ENCODE peak calls at places on chromosomes 4 and X, in nine cellular contexts. One of them, this sample, is unnamed.

GRCh38 chr4:166527500-166527899 is 654.5 kb downstream of the TLL1 start:
- DNase-seq in HepG2: no peak
- DNase-seq in spleen: no peak
- DNase-seq in ascending aorta: no peak
- DNase-seq in left ventricle myocardium inferior: no peak
- DNase-seq in endothelial cell of umbilical vein: no peak
- DNase-seq in mammary epithelial cell: peak; percentile 3
- DNase-seq in cardiac muscle cell: no peak
- DNase-seq in upper lobe of left lung: no peak
- DNase-seq in this sample: no peak

GRCh38 chr4:188986271-188986689 is 847.0 kb downstream of the TRIML1 start:
- DNase-seq in HepG2: peak; percentile 1
- DNase-seq in spleen: no peak
- DNase-seq in ascending aorta: no peak
- DNase-seq in left ventricle myocardium inferior: no peak
- DNase-seq in endothelial cell of umbilical vein: no peak
- DNase-seq in mammary epithelial cell: peak; percentile 89
- DNase-seq in cardiac muscle cell: no peak
- DNase-seq in upper lobe of left lung: no peak
- DNase-seq in this sample: no peak

GRCh38 chr4:165580379-165580905 is 201.6 kb downstream of the CPE start:
- DNase-seq in HepG2: no peak
- DNase-seq in spleen: no peak
- DNase-seq in ascending aorta: peak; percentile 65
- DNase-seq in left ventricle myocardium inferior: no peak
- DNase-seq in endothelial cell of umbilical vein: peak; percentile 85
- DNase-seq in mammary epithelial cell: peak; percentile 100
- DNase-seq in cardiac muscle cell: peak; percentile 42
- DNase-seq in upper lobe of left lung: no peak
- DNase-seq in this sample: no peak

GRCh38 chr4:100340534-100341364 is 150.5 kb upstream of the DDIT4L start:
- DNase-seq in HepG2: no peak
- DNase-seq in spleen: no peak
- DNase-seq in ascending aorta: no peak
- DNase-seq in left ventricle myocardium inferior: no peak
- DNase-seq in endothelial cell of umbilical vein: no peak
- DNase-seq in mammary epithelial cell: no peak
- DNase-seq in cardiac muscle cell: no peak
- DNase-seq in upper lobe of left lung: no peak
- DNase-seq in this sample: no peak

GRCh38 chr4:25351777-25352421 is 25.2 kb upstream of the ANAPC4 start:
- DNase-seq in HepG2: no peak
- DNase-seq in spleen: no peak
- DNase-seq in ascending aorta: no peak
- DNase-seq in left ventricle myocardium inferior: no peak
- DNase-seq in endothelial cell of umbilical vein: peak; percentile 27
- DNase-seq in mammary epithelial cell: peak; percentile 42
- DNase-seq in cardiac muscle cell: no peak
- DNase-seq in upper lobe of left lung: no peak
- DNase-seq in this sample: no peak

GRCh38 chr4:12724520-12724919 is 759.6 kb downstream of the RAB28 start:
- DNase-seq in HepG2: peak; percentile 3
- DNase-seq in spleen: no peak
- DNase-seq in ascending aorta: no peak
- DNase-seq in left ventricle myocardium inferior: no peak
- DNase-seq in endothelial cell of umbilical vein: peak; percentile 15
- DNase-seq in mammary epithelial cell: no peak
- DNase-seq in cardiac muscle cell: peak; percentile 20
- DNase-seq in upper lobe of left lung: no peak
- DNase-seq in this sample: no peak

GRCh38 chr4:113905301-113905700 is 74.1 kb downstream of the ARSJ start:
- DNase-seq in HepG2: no peak
- DNase-seq in spleen: no peak
- DNase-seq in ascending aorta: no peak
- DNase-seq in left ventricle myocardium inferior: no peak
- DNase-seq in endothelial cell of umbilical vein: no peak
- DNase-seq in mammary epithelial cell: no peak
- DNase-seq in cardiac muscle cell: no peak
- DNase-seq in upper lobe of left lung: no peak
- DNase-seq in this sample: no peak

GRCh38 chrX:115503099-115503498 is 57.9 kb upstream of the PLS3 start:
- DNase-seq in HepG2: no peak
- DNase-seq in spleen: no peak
- DNase-seq in ascending aorta: no peak
- DNase-seq in left ventricle myocardium inferior: no peak
- DNase-seq in endothelial cell of umbilical vein: no peak
- DNase-seq in mammary epithelial cell: no peak
- DNase-seq in cardiac muscle cell: peak; percentile 62
- DNase-seq in upper lobe of left lung: no peak
- DNase-seq in this sample: no peak

GRCh38 chr4:102757681-102758080 is 3.1 kb downstream of the MANBA start:
- DNase-seq in HepG2: peak; percentile 71
- DNase-seq in spleen: no peak
- DNase-seq in ascending aorta: no peak
- DNase-seq in left ventricle myocardium inferior: no peak
- DNase-seq in endothelial cell of umbilical vein: no peak
- DNase-seq in mammary epithelial cell: no peak
- DNase-seq in cardiac muscle cell: no peak
- DNase-seq in upper lobe of left lung: no peak
- DNase-seq in this sample: no peak

GRCh38 chrX:2974946-2975345 is 31.4 kb upstream of the ARSH start:
- DNase-seq in HepG2: no peak
- DNase-seq in spleen: no peak
- DNase-seq in ascending aorta: no peak
- DNase-seq in left ventricle myocardium inferior: no peak
- DNase-seq in endothelial cell of umbilical vein: no peak
- DNase-seq in mammary epithelial cell: no peak
- DNase-seq in cardiac muscle cell: no peak
- DNase-seq in upper lobe of left lung: no peak
- DNase-seq in this sample: no peak

GRCh38 chrX:134294548-134294947 is 57.6 kb downstream of the CCDC160 start:
- DNase-seq in HepG2: no peak
- DNase-seq in spleen: no peak
- DNase-seq in ascending aorta: no peak
- DNase-seq in left ventricle myocardium inferior: no peak
- DNase-seq in endothelial cell of umbilical vein: peak; percentile 1
- DNase-seq in mammary epithelial cell: no peak
- DNase-seq in cardiac muscle cell: peak; percentile 3
- DNase-seq in upper lobe of left lung: no peak
- DNase-seq in this sample: no peak

GRCh38 chr4:11720292-11720691 is 291.6 kb upstream of the HS3ST1 start:
- DNase-seq in HepG2: no peak
- DNase-seq in spleen: no peak
- DNase-seq in ascending aorta: no peak
- DNase-seq in left ventricle myocardium inferior: no peak
- DNase-seq in endothelial cell of umbilical vein: peak; percentile 62
- DNase-seq in mammary epithelial cell: peak; percentile 43
- DNase-seq in cardiac muscle cell: peak; percentile 57
- DNase-seq in upper lobe of left lung: no peak
- DNase-seq in this sample: peak; percentile 45

GRCh38 chr4:185192059-185192458 is 11.7 kb downstream of the CFAP97 start:
- DNase-seq in HepG2: no peak
- DNase-seq in spleen: no peak
- DNase-seq in ascending aorta: no peak
- DNase-seq in left ventricle myocardium inferior: no peak
- DNase-seq in endothelial cell of umbilical vein: no peak
- DNase-seq in mammary epithelial cell: no peak
- DNase-seq in cardiac muscle cell: no peak
- DNase-seq in upper lobe of left lung: no peak
- DNase-seq in this sample: no peak
- TF ChIP-seq CTCF in HepG2: no peak
- TF ChIP-seq CTCF in spleen: no peak
- TF ChIP-seq CTCF in ascending aorta: no peak
- TF ChIP-seq CTCF in left ventricle myocardium inferior: no peak
- TF ChIP-seq CTCF in endothelial cell of umbilical vein: no peak
- TF ChIP-seq CTCF in mammary epithelial cell: no peak
- TF ChIP-seq CTCF in cardiac muscle cell: no peak
- TF ChIP-seq CTCF in upper lobe of left lung: no peak
- TF ChIP-seq CTCF in this sample: no peak

GRCh38 chr4:121685257-121685656 is 11.5 kb downstream of the ANXA5 start:
- DNase-seq in HepG2: no peak
- DNase-seq in spleen: no peak
- DNase-seq in ascending aorta: no peak
- DNase-seq in left ventricle myocardium inferior: no peak
- DNase-seq in endothelial cell of umbilical vein: no peak
- DNase-seq in mammary epithelial cell: no peak
- DNase-seq in cardiac muscle cell: no peak
- DNase-seq in upper lobe of left lung: no peak
- DNase-seq in this sample: no peak

GRCh38 chr4:121688696-121689095 is 8.1 kb downstream of the ANXA5 start:
- DNase-seq in HepG2: no peak
- DNase-seq in spleen: no peak
- DNase-seq in ascending aorta: no peak
- DNase-seq in left ventricle myocardium inferior: no peak
- DNase-seq in endothelial cell of umbilical vein: no peak
- DNase-seq in mammary epithelial cell: no peak
- DNase-seq in cardiac muscle cell: no peak
- DNase-seq in upper lobe of left lung: no peak
- DNase-seq in this sample: no peak

GRCh38 chr4:121686265-121686664 is 10.5 kb downstream of the ANXA5 start:
- DNase-seq in HepG2: no peak
- DNase-seq in spleen: no peak
- DNase-seq in ascending aorta: no peak
- DNase-seq in left ventricle myocardium inferior: no peak
- DNase-seq in endothelial cell of umbilical vein: peak; percentile 57
- DNase-seq in mammary epithelial cell: peak; percentile 20
- DNase-seq in cardiac muscle cell: no peak
- DNase-seq in upper lobe of left lung: no peak
- DNase-seq in this sample: no peak

GRCh38 chr4:121690001-121690400 is 6.8 kb downstream of the ANXA5 start:
- DNase-seq in HepG2: no peak
- DNase-seq in spleen: no peak
- DNase-seq in ascending aorta: no peak
- DNase-seq in left ventricle myocardium inferior: no peak
- DNase-seq in endothelial cell of umbilical vein: peak; percentile 43
- DNase-seq in mammary epithelial cell: peak; percentile 77
- DNase-seq in cardiac muscle cell: no peak
- DNase-seq in upper lobe of left lung: no peak
- DNase-seq in this sample: no peak

GRCh38 chr4:121688261-121688660 is 8.5 kb downstream of the ANXA5 start:
- DNase-seq in HepG2: no peak
- DNase-seq in spleen: no peak
- DNase-seq in ascending aorta: no peak
- DNase-seq in left ventricle myocardium inferior: no peak
- DNase-seq in endothelial cell of umbilical vein: peak; percentile 13
- DNase-seq in mammary epithelial cell: no peak
- DNase-seq in cardiac muscle cell: no peak
- DNase-seq in upper lobe of left lung: no peak
- DNase-seq in this sample: no peak
- H3K4me1 ChIP-seq in HepG2: peaks cover 58% of the 10 kb centered on the region
- H3K4me1 ChIP-seq in spleen: peaks cover 6% of the 10 kb centered on the region
- H3K4me1 ChIP-seq in ascending aorta: peaks cover 6% of the 10 kb centered on the region
- H3K4me1 ChIP-seq in left ventricle myocardium inferior: peaks cover 65% of the 10 kb centered on the region
- H3K4me1 ChIP-seq in endothelial cell of umbilical vein: peaks cover 58% of the 10 kb centered on the region
- H3K4me1 ChIP-seq in mammary epithelial cell: peaks cover 50% of the 10 kb centered on the region
- H3K4me1 ChIP-seq in cardiac muscle cell: peaks cover 4% of the 10 kb centered on the region
- H3K4me1 ChIP-seq in upper lobe of left lung: peaks cover 49% of the 10 kb centered on the region
- H3K4me1 ChIP-seq in this sample: peaks cover 60% of the 10 kb centered on the region

GRCh38 chr4:69799337-69799736 is 38.9 kb upstream of the SULT1B1 start:
- DNase-seq in HepG2: no peak
- DNase-seq in spleen: no peak
- DNase-seq in ascending aorta: no peak
- DNase-seq in left ventricle myocardium inferior: no peak
- DNase-seq in endothelial cell of umbilical vein: no peak
- DNase-seq in mammary epithelial cell: no peak
- DNase-seq in cardiac muscle cell: no peak
- DNase-seq in upper lobe of left lung: no peak
- DNase-seq in this sample: no peak
- H3K9me3 ChIP-seq in HepG2: no peaks in the 10 kb centered on the region
- H3K9me3 ChIP-seq in spleen: peaks cover 4% of the 10 kb centered on the region
- H3K9me3 ChIP-seq in ascending aorta: no peaks in the 10 kb centered on the region
- H3K9me3 ChIP-seq in left ventricle myocardium inferior: peaks cover 15% of the 10 kb centered on the region
- H3K9me3 ChIP-seq in endothelial cell of umbilical vein: no peaks in the 10 kb centered on the region
- H3K9me3 ChIP-seq in mammary epithelial cell: no peaks in the 10 kb centered on the region
- H3K9me3 ChIP-seq in cardiac muscle cell: no peaks in the 10 kb centered on the region
- H3K9me3 ChIP-seq in upper lobe of left lung: no peaks in the 10 kb centered on the region
- H3K9me3 ChIP-seq in this sample: no peaks in the 10 kb centered on the region

GRCh38 chrX:140123446-140123845 is 158.1 kb upstream of the CXorf66 start:
- DNase-seq in HepG2: no peak
- DNase-seq in spleen: no peak
- DNase-seq in ascending aorta: no peak
- DNase-seq in left ventricle myocardium inferior: no peak
- DNase-seq in endothelial cell of umbilical vein: no peak
- DNase-seq in mammary epithelial cell: peak; percentile 6
- DNase-seq in cardiac muscle cell: no peak
- DNase-seq in upper lobe of left lung: no peak
- DNase-seq in this sample: no peak
- TF ChIP-seq CTCF in HepG2: no peak
- TF ChIP-seq CTCF in spleen: no peak
- TF ChIP-seq CTCF in ascending aorta: no peak
- TF ChIP-seq CTCF in left ventricle myocardium inferior: no peak
- TF ChIP-seq CTCF in endothelial cell of umbilical vein: no peak
- TF ChIP-seq CTCF in mammary epithelial cell: peak; percentile 18
- TF ChIP-seq CTCF in cardiac muscle cell: peak; percentile 30
- TF ChIP-seq CTCF in upper lobe of left lung: no peak
- TF ChIP-seq CTCF in this sample: no peak

GRCh38 chr4:37754410-37755185 is 68.4 kb upstream of the RELL1 start:
- DNase-seq in HepG2: no peak
- DNase-seq in spleen: no peak
- DNase-seq in ascending aorta: no peak
- DNase-seq in left ventricle myocardium inferior: no peak
- DNase-seq in endothelial cell of umbilical vein: no peak
- DNase-seq in mammary epithelial cell: no peak
- DNase-seq in cardiac muscle cell: no peak
- DNase-seq in upper lobe of left lung: no peak
- DNase-seq in this sample: no peak
- H3K4me1 ChIP-seq in HepG2: peaks cover 30% of the 10 kb centered on the region
- H3K4me1 ChIP-seq in spleen: peaks cover 4% of the 10 kb centered on the region
- H3K4me1 ChIP-seq in ascending aorta: peaks cover 3% of the 10 kb centered on the region
- H3K4me1 ChIP-seq in left ventricle myocardium inferior: peaks cover 14% of the 10 kb centered on the region
- H3K4me1 ChIP-seq in endothelial cell of umbilical vein: no peaks in the 10 kb centered on the region
- H3K4me1 ChIP-seq in mammary epithelial cell: peaks cover 10% of the 10 kb centered on the region
- H3K4me1 ChIP-seq in cardiac muscle cell: peaks cover 6% of the 10 kb centered on the region
- H3K4me1 ChIP-seq in upper lobe of left lung: peaks cover 23% of the 10 kb centered on the region
- H3K4me1 ChIP-seq in this sample: peaks cover 4% of the 10 kb centered on the region

DNA sequence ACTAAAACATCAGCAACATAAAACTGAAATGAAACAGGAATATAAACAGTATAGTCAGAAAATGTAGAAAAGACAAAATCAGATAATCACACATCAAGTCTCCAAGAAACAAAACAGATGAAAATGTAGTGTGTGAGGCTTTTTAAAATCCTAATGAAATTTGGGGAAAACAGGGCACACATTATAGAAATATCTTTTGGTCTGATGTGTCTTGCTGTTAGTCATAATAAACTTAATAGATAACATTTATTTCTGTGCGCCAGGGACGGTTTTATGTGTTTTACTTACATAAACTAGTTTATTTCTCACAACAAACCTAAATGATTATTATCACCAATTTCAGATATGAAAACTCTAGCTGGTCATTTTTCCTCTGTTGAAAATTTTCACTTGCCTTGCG is 293.9 kb upstream of the GATB start:
- DNase-seq in HepG2: no peak
- DNase-seq in spleen: no peak
- DNase-seq in ascending aorta: no peak
- DNase-seq in left ventricle myocardium inferior: no peak
- DNase-seq in endothelial cell of umbilical vein: no peak
- DNase-seq in mammary epithelial cell: no peak
- DNase-seq in cardiac muscle cell: no peak
- DNase-seq in upper lobe of left lung: no peak
- DNase-seq in this sample: no peak
- H3K9me3 ChIP-seq in HepG2: no peaks in the 10 kb centered on the region
- H3K9me3 ChIP-seq in spleen: peaks cover 10% of the 10 kb centered on the region
- H3K9me3 ChIP-seq in ascending aorta: peaks cover 5% of the 10 kb centered on the region
- H3K9me3 ChIP-seq in left ventricle myocardium inferior: peaks cover 29% of the 10 kb centered on the region
- H3K9me3 ChIP-seq in endothelial cell of umbilical vein: no peaks in the 10 kb centered on the region
- H3K9me3 ChIP-seq in mammary epithelial cell: no peaks in the 10 kb centered on the region
- H3K9me3 ChIP-seq in cardiac muscle cell: no peaks in the 10 kb centered on the region
- H3K9me3 ChIP-seq in upper lobe of left lung: peaks cover 13% of the 10 kb centered on the region
- H3K9me3 ChIP-seq in this sample: no peaks in the 10 kb centered on the region